ENCODE peak calls at places on chromosomes 16 and 17, in seven cellular contexts. One of them, this sample, is unnamed.

GRCh38 chr17:29572691-29573557 is 4.4 kb downstream of the TP53I13 start:
- DNase-seq in tibial nerve: peak; percentile 41
- DNase-seq in A549: no peak
- DNase-seq in esophagus muscularis mucosa: no peak
- DNase-seq in stomach: peak; percentile 52
- DNase-seq in GM12878: no peak
- DNase-seq in IMR-90: peak; percentile 56
- DNase-seq in this sample: no peak

GRCh38 chr17:64178011-64178825 is 48.3 kb upstream of the ERN1 start:
- DNase-seq in tibial nerve: no peak
- DNase-seq in A549: no peak
- DNase-seq in esophagus muscularis mucosa: no peak
- DNase-seq in stomach: peak; percentile 38
- DNase-seq in GM12878: no peak
- DNase-seq in IMR-90: peak; percentile 56
- DNase-seq in this sample: no peak

GRCh38 chr16:19657831-19658230 is 60.2 kb downstream of the KNOP1 start:
- DNase-seq in tibial nerve: no peak
- DNase-seq in A549: no peak
- DNase-seq in esophagus muscularis mucosa: no peak
- DNase-seq in stomach: no peak
- DNase-seq in GM12878: no peak
- DNase-seq in IMR-90: no peak
- DNase-seq in this sample: no peak

GRCh38 chr17:79923974-79924638 is 84.9 kb upstream of the CBX4 start:
- DNase-seq in tibial nerve: no peak
- DNase-seq in A549: peak; percentile 77
- DNase-seq in esophagus muscularis mucosa: no peak
- DNase-seq in stomach: peak; percentile 70
- DNase-seq in GM12878: no peak
- DNase-seq in IMR-90: peak; percentile 12
- DNase-seq in this sample: peak; percentile 82

GRCh38 chr17:82933911-82934310 is 94.1 kb upstream of the ZNF750 start:
- DNase-seq in tibial nerve: no peak
- DNase-seq in A549: no peak
- DNase-seq in esophagus muscularis mucosa: no peak
- DNase-seq in stomach: peak; percentile 17
- DNase-seq in GM12878: no peak
- DNase-seq in IMR-90: no peak
- DNase-seq in this sample: no peak

GRCh38 chr16:50531359-50531758 is 16.8 kb upstream of the NKD1 start:
- DNase-seq in tibial nerve: no peak
- DNase-seq in A549: no peak
- DNase-seq in esophagus muscularis mucosa: peak; percentile 42
- DNase-seq in stomach: peak; percentile 5
- DNase-seq in GM12878: no peak
- DNase-seq in IMR-90: no peak
- DNase-seq in this sample: no peak

GRCh38 chr17:28385037-28385797 is 13.7 kb downstream of the SARM1 start:
- DNase-seq in tibial nerve: no peak
- DNase-seq in A549: no peak
- DNase-seq in esophagus muscularis mucosa: no peak
- DNase-seq in stomach: peak; percentile 64
- DNase-seq in GM12878: no peak
- DNase-seq in IMR-90: no peak
- DNase-seq in this sample: no peak

GRCh38 chr16:24493859-24494258 is 45.5 kb upstream of the RBBP6 start:
- DNase-seq in tibial nerve: no peak
- DNase-seq in A549: peak; percentile 18
- DNase-seq in esophagus muscularis mucosa: no peak
- DNase-seq in stomach: no peak
- DNase-seq in GM12878: no peak
- DNase-seq in IMR-90: no peak
- DNase-seq in this sample: peak; percentile 24

GRCh38 chr16:78183886-78184553 is 84.6 kb downstream of the WWOX start:
- DNase-seq in tibial nerve: no peak
- DNase-seq in A549: no peak
- DNase-seq in esophagus muscularis mucosa: peak; percentile 81
- DNase-seq in stomach: no peak
- DNase-seq in GM12878: no peak
- DNase-seq in IMR-90: no peak
- DNase-seq in this sample: no peak

GRCh38 chr16:23865853-23866252 is 30.1 kb downstream of the PRKCB start:
- DNase-seq in tibial nerve: no peak
- DNase-seq in A549: no peak
- DNase-seq in esophagus muscularis mucosa: no peak
- DNase-seq in stomach: no peak
- DNase-seq in GM12878: no peak
- DNase-seq in IMR-90: no peak
- DNase-seq in this sample: no peak

GRCh38 chr17:50139950-50140885 is 10.3 kb upstream of the SAMD14 start:
- DNase-seq in tibial nerve: no peak
- DNase-seq in A549: peak; percentile 91
- DNase-seq in esophagus muscularis mucosa: no peak
- DNase-seq in stomach: peak; percentile 81
- DNase-seq in GM12878: no peak
- DNase-seq in IMR-90: peak; percentile 73
- DNase-seq in this sample: peak; percentile 96

GRCh38 chr17:8462564-8462963 is 26.9 kb downstream of the NDEL1 start:
- DNase-seq in tibial nerve: no peak
- DNase-seq in A549: no peak
- DNase-seq in esophagus muscularis mucosa: no peak
- DNase-seq in stomach: no peak
- DNase-seq in GM12878: no peak
- DNase-seq in IMR-90: no peak
- DNase-seq in this sample: no peak

GRCh38 chr17:74466111-74466784 is at the start of gene CD300A:
- DNase-seq in tibial nerve: peak; percentile 30
- DNase-seq in A549: no peak
- DNase-seq in esophagus muscularis mucosa: no peak
- DNase-seq in stomach: peak; percentile 54
- DNase-seq in GM12878: no peak
- DNase-seq in IMR-90: no peak
- DNase-seq in this sample: no peak

GRCh38 chr17:31571124-31571892 is 179.8 kb downstream of the RAB11FIP4 start:
- DNase-seq in tibial nerve: peak; percentile 88
- DNase-seq in A549: peak; percentile 24
- DNase-seq in esophagus muscularis mucosa: peak; percentile 96
- DNase-seq in stomach: peak; percentile 74
- DNase-seq in GM12878: no peak
- DNase-seq in IMR-90: peak; percentile 98
- DNase-seq in this sample: peak; percentile 59

GRCh38 chr17:73541111-73541510 is 103.1 kb downstream of the SDK2 start:
- DNase-seq in tibial nerve: no peak
- DNase-seq in A549: no peak
- DNase-seq in esophagus muscularis mucosa: no peak
- DNase-seq in stomach: no peak
- DNase-seq in GM12878: no peak
- DNase-seq in IMR-90: no peak
- DNase-seq in this sample: no peak

DNA sequence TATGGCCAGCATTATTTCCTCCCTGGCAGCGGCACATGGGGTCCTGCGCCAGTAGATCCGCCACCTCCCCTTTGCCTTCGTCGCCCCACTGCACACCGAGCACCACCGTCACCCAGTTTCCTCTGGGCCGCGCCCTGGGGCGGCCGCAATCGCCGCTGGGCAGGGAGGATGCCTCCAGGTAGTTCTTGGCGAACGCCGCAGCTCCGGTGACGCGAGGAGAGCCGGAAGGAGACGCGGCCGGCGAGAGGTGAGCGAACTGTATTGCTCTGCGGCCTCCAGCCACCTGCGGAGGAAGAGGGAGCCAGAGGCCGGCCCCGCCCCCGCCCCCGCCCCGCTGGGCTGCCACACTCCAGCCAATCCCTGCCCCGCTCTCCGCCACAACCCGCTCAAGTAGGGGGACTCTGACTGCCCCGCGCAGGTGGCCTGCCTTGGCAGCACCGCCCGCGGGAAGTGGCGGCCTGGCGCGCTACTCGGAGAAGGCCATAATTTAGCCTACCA is 11.8 kb upstream of the SLFN13 start:
- DNase-seq in tibial nerve: no peak
- DNase-seq in A549: peak; percentile 42
- DNase-seq in esophagus muscularis mucosa: no peak
- DNase-seq in stomach: peak; percentile 88
- DNase-seq in GM12878: peak; percentile 39
- DNase-seq in IMR-90: no peak
- DNase-seq in this sample: no peak
- TF ChIP-seq POLR2A in tibial nerve: no peak
- TF ChIP-seq POLR2A in A549: no peak
- TF ChIP-seq POLR2A in esophagus muscularis mucosa: no peak
- TF ChIP-seq POLR2A in stomach: no peak
- TF ChIP-seq POLR2A in GM12878: peak; percentile 64
- TF ChIP-seq POLR2A in IMR-90: no peak
- TF ChIP-seq POLR2A in this sample: no peak

GRCh38 chr16:88805340-88805715 is 1.7 kb downstream of the CDT1 start:
- DNase-seq in tibial nerve: no peak
- DNase-seq in A549: no peak
- DNase-seq in esophagus muscularis mucosa: no peak
- DNase-seq in stomach: no peak
- DNase-seq in GM12878: no peak
- DNase-seq in IMR-90: no peak
- DNase-seq in this sample: no peak

GRCh38 chr16:88805887-88806393 is 2.4 kb downstream of the CDT1 start:
- DNase-seq in tibial nerve: no peak
- DNase-seq in A549: no peak
- DNase-seq in esophagus muscularis mucosa: no peak
- DNase-seq in stomach: no peak
- DNase-seq in GM12878: no peak
- DNase-seq in IMR-90: no peak
- DNase-seq in this sample: no peak

GRCh38 chr16:88804552-88805339 is 1.2 kb downstream of the CDT1 start:
- DNase-seq in tibial nerve: no peak
- DNase-seq in A549: no peak
- DNase-seq in esophagus muscularis mucosa: no peak
- DNase-seq in stomach: no peak
- DNase-seq in GM12878: no peak
- DNase-seq in IMR-90: no peak
- DNase-seq in this sample: peak; percentile 41

GRCh38 chr16:88804173-88804551 is 573 bp downstream of the CDT1 start:
- DNase-seq in tibial nerve: no peak
- DNase-seq in A549: no peak
- DNase-seq in esophagus muscularis mucosa: no peak
- DNase-seq in stomach: no peak
- DNase-seq in GM12878: no peak
- DNase-seq in IMR-90: no peak
- DNase-seq in this sample: no peak

GRCh38 chr16:88803264-88803987 is at the start of gene CDT1:
- DNase-seq in tibial nerve: peak; percentile 67
- DNase-seq in A549: peak; percentile 81
- DNase-seq in esophagus muscularis mucosa: no peak
- DNase-seq in stomach: peak; percentile 88
- DNase-seq in GM12878: no peak
- DNase-seq in IMR-90: peak; percentile 69
- DNase-seq in this sample: peak; percentile 97
- TF ChIP-seq POLR2A in tibial nerve: peak; percentile 77
- TF ChIP-seq POLR2A in A549: peak; percentile 69
- TF ChIP-seq POLR2A in esophagus muscularis mucosa: peak; percentile 76
- TF ChIP-seq POLR2A in stomach: no peak
- TF ChIP-seq POLR2A in GM12878: peak; percentile 67
- TF ChIP-seq POLR2A in IMR-90: peak; percentile 36
- TF ChIP-seq POLR2A in this sample: peak; percentile 77

DNA sequence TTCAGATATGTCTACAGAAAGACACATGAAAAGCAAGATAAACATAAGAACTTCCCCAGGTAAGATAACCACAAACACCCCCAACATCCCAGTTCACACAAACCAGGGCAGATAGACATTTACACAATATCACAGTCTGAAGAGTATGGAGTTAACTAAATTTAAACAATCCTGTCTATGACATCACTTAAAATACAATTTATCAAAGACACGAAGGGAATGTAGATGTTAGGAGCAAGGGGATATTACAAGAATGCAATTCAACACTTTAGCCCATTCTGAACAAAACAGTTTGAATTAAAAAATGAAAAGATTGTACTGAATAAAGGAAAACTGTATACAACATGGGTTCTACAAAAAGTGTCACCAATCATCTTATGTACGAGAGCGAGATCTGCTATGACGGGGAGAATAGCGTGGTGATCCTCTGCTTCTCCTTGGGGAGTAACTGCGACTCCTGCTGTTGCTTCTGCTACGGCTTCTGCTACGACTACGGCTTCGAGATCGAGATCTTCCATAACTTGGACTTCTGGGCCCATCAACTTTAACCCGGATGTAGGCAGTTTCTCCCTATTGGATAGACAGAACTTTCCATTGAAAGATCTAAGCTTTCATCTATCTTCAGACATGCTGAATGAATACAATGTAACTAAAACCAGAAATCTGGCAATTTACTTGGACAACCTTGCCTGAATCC is 1.9 kb downstream of the SRSF1 start:
- DNase-seq in tibial nerve: no peak
- DNase-seq in A549: peak; percentile 57
- DNase-seq in esophagus muscularis mucosa: no peak
- DNase-seq in stomach: no peak
- DNase-seq in GM12878: no peak
- DNase-seq in IMR-90: peak; percentile 27
- DNase-seq in this sample: no peak
- TF ChIP-seq POLR2A in tibial nerve: no peak
- TF ChIP-seq POLR2A in A549: no peak
- TF ChIP-seq POLR2A in esophagus muscularis mucosa: no peak
- TF ChIP-seq POLR2A in stomach: no peak
- TF ChIP-seq POLR2A in GM12878: peak; percentile 44
- TF ChIP-seq POLR2A in IMR-90: no peak
- TF ChIP-seq POLR2A in this sample: no peak

GRCh38 chr17:21005367-21005766 is 37.4 kb downstream of the USP22 start:
- DNase-seq in tibial nerve: no peak
- DNase-seq in A549: no peak
- DNase-seq in esophagus muscularis mucosa: no peak
- DNase-seq in stomach: no peak
- DNase-seq in GM12878: no peak
- DNase-seq in IMR-90: no peak
- DNase-seq in this sample: no peak

GRCh38 chr17:21007646-21008045 is 35.2 kb downstream of the USP22 start:
- DNase-seq in tibial nerve: no peak
- DNase-seq in A549: no peak
- DNase-seq in esophagus muscularis mucosa: no peak
- DNase-seq in stomach: no peak
- DNase-seq in GM12878: no peak
- DNase-seq in IMR-90: no peak
- DNase-seq in this sample: no peak

GRCh38 chr17:21003007-21003621 is 39.7 kb downstream of the USP22 start:
- DNase-seq in tibial nerve: no peak
- DNase-seq in A549: no peak
- DNase-seq in esophagus muscularis mucosa: no peak
- DNase-seq in stomach: no peak
- DNase-seq in GM12878: no peak
- DNase-seq in IMR-90: no peak
- DNase-seq in this sample: no peak

GRCh38 chr17:21004016-21004930 is 38.5 kb downstream of the USP22 start:
- DNase-seq in tibial nerve: no peak
- DNase-seq in A549: no peak
- DNase-seq in esophagus muscularis mucosa: no peak
- DNase-seq in stomach: no peak
- DNase-seq in GM12878: no peak
- DNase-seq in IMR-90: no peak
- DNase-seq in this sample: no peak

DNA sequence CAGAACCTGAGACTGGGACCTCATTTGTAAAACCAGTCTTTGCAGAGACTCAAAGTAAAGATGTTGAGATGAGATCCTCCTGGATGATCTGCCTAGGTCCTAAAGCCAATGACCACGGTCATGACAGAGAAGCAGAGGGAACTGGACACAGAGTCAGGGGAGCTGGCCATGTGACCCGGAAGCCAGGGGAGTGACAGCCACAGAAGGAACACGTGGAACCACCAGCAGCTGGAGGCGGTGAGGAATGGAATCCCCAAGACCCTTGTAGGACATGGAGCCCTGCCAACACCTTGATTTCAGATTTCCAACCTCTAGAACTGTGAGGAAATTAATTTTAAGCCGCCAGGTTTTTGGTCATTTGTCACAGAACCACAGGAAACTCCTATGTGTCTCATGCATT is 37.0 kb downstream of the USP22 start:
- DNase-seq in tibial nerve: no peak
- DNase-seq in A549: no peak
- DNase-seq in esophagus muscularis mucosa: no peak
- DNase-seq in stomach: no peak
- DNase-seq in GM12878: no peak
- DNase-seq in IMR-90: no peak
- DNase-seq in this sample: no peak
- TF ChIP-seq POLR2A in tibial nerve: no peak
- TF ChIP-seq POLR2A in A549: no peak
- TF ChIP-seq POLR2A in esophagus muscularis mucosa: no peak
- TF ChIP-seq POLR2A in stomach: no peak
- TF ChIP-seq POLR2A in GM12878: no peak
- TF ChIP-seq POLR2A in IMR-90: no peak
- TF ChIP-seq POLR2A in this sample: no peak

This sample was measured in H54.